ENCODE peak calls at places on chromosomes 5 and 9, in four cellular contexts. W is A172, Y is ELR, E is skeletal muscle cell. D is an unnamed sample.

GRCh38 chr5:167900521-167900920 is 390.9 kb upstream of the WWC1 start:
- DNase-seq in Y (no peak), E (no peak), W (no peak), D (no peak)

GRCh38 chr5:100794218-100794617 is 108.9 kb downstream of the ST8SIA4 start:
- DNase-seq in E (no peak), W (no peak), Y (no peak), D (no peak)

GRCh38 chr5:75612211-75612579 is 942 bp downstream of the ANKDD1B start:
- DNase-seq in Y (no peak), W (no peak), E (no peak), D (no peak)

GRCh38 chr5:9888517-9888916 is 258.4 kb upstream of the TAS2R1 start:
- DNase-seq in Y (peak; percentile 90), E (peak; percentile 76), W (peak; percentile 84), D (no peak)

GRCh38 chr5:177389368-177390169 is 5.3 kb downstream of the SLC34A1 start:
- DNase-seq in Y (peak; percentile 99), E (peak; percentile 75), W (peak; percentile 93), D (peak; percentile 73)

GRCh38 chr5:14417232-14417730 is 164.3 kb upstream of the OTULINL start:
- DNase-seq in W (peak; percentile 81), E (peak; percentile 59), Y (no peak), D (no peak)

GRCh38 chr5:159700016-159700415 is 216.3 kb upstream of the ADRA1B start:
- DNase-seq in E (no peak), Y (no peak), W (no peak), D (no peak)

GRCh38 chr9:114989600-114990410 is 59.4 kb upstream of the TNFSF8 start:
- DNase-seq in E (no peak), W (no peak), Y (no peak), D (no peak)

GRCh38 chr5:36607838-36608783 is 1.7 kb downstream of the SLC1A3 start:
- DNase-seq in E (no peak), Y (peak; percentile 34), W (no peak), D (no peak)

GRCh38 chr5:140877262-140877581 is 2.1 kb downstream of the PCDHA12 start:
- DNase-seq in Y (no peak), E (no peak), W (no peak), D (no peak)

GRCh38 chr5:103217101-103217500 is 41.5 kb upstream of the MACIR start:
- DNase-seq in W (no peak), Y (no peak), E (no peak), D (no peak)

GRCh38 chr9:103041961-103042360 is 46.8 kb downstream of the CYLC2 start:
- DNase-seq in E (no peak), Y (no peak), W (no peak), D (no peak)

GRCh38 chr9:92612816-92613215 is 57.1 kb downstream of the IPPK start:
- DNase-seq in E (no peak), W (no peak), Y (no peak), D (no peak)

GRCh38 chr5:58281189-58281588 is 178.7 kb downstream of the PLK2 start:
- DNase-seq in Y (no peak), E (no peak), W (no peak), D (no peak)

GRCh38 chr9:97857603-97858392 is 4.8 kb downstream of the FOXE1 start:
- DNase-seq in W (no peak), E (no peak), Y (no peak), D (no peak)

GRCh38 chr5:32842798-32843531 is 131.8 kb downstream of the NPR3 start:
- DNase-seq in E (no peak), Y (no peak), W (no peak), D (no peak)

GRCh38 chr9:86829496-86830046 is 117.7 kb downstream of the GAS1 start:
- DNase-seq in E (no peak), Y (no peak), W (no peak), D (no peak)

GRCh38 chr5:139880416-139881144 is 85.0 kb downstream of the PSD2 start:
- DNase-seq in E (no peak), W (no peak), Y (no peak), D (no peak)

GRCh38 chr5:160039810-160040470 is 31.0 kb downstream of the TTC1 start:
- DNase-seq in E (no peak), Y (peak; percentile 42), W (no peak), D (no peak)

GRCh38 chr5:88550736-88551135 is 282.1 kb upstream of the TMEM161B start:
- DNase-seq in E (no peak), W (no peak), Y (no peak), D (no peak)

GRCh38 chr9:9112001-9112725 is 1312.6 kb upstream of the DMAC1 start:
- DNase-seq in Y (no peak), E (no peak), W (peak; percentile 0), D (peak; percentile 90)

GRCh38 chr5:115295775-115296129 is 702 bp downstream of the CCDC112 start:
- DNase-seq in E (no peak), W (no peak), Y (no peak), D (no peak)

GRCh38 chr5:32388429-32389111 is 56.0 kb downstream of the ZFR start:
- DNase-seq in Y (peak; percentile 76), E (peak; percentile 17), W (peak; percentile 14), D (no peak)